ENCODE peak calls at places on chromosomes 5 and 9, in seven cellular contexts. E is activated T-cell treated with anti-CD3 and anti-CD28 coated beads for 48 hours; Z is cardiac fibroblast; N is NCI-H1092; Y is NCI-H146; O is ecto neural progenitor cell; D is CD8-positive, alpha-beta memory T cell. W is an unnamed sample.

GRCh38 chr9:91164724-91165520 is 196.8 kb downstream of the AUH start:
- DNase-seq in E (peak; percentile 77), Z (peak; percentile 94), N (no peak), Y (no peak), O (no peak), D (peak; percentile 47), W (peak; percentile 92)

GRCh38 chr9:106878943-106879916 is 16.3 kb downstream of the ZNF462 start:
- DNase-seq in E (no peak), Z (peak; percentile 96), N (peak; percentile 27), Y (peak; percentile 80), O (no peak), D (no peak), W (peak; percentile 85)

GRCh38 chr9:27085456-27085855 is 23.6 kb upstream of the TEK start:
- DNase-seq in E (no peak), Z (peak; percentile 38), N (no peak), Y (no peak), O (no peak), D (no peak), W (no peak)

GRCh38 chr5:880816-881550 is 11.6 kb downstream of the BRD9 start:
- DNase-seq in E (no peak), Z (no peak), N (no peak), Y (no peak), O (no peak), D (no peak), W (no peak)

GRCh38 chr9:16396389-16396788 is 474.1 kb downstream of the BNC2 start:
- DNase-seq in E (no peak), Z (peak; percentile 56), N (no peak), Y (no peak), O (no peak), D (no peak), W (no peak)

GRCh38 chr5:177528631-177529030 is 11.9 kb upstream of the DDX41 start:
- DNase-seq in E (no peak), Z (no peak), N (no peak), Y (no peak), O (no peak), D (no peak), W (no peak)

GRCh38 chr5:41736641-41737040 is 133.6 kb downstream of the OXCT1 start:
- DNase-seq in E (no peak), Z (no peak), N (no peak), Y (no peak), O (no peak), D (no peak), W (no peak)

GRCh38 chr5:161096591-161096990 is 244.6 kb upstream of the ATP10B start:
- DNase-seq in E (no peak), Z (no peak), N (no peak), Y (no peak), O (no peak), D (no peak), W (no peak)

GRCh38 chr9:76560481-76560891 is 101.5 kb downstream of the GCNT1 start:
- DNase-seq in E (no peak), Z (peak; percentile 86), N (no peak), Y (no peak), O (no peak), D (no peak), W (no peak)

GRCh38 chr9:18485691-18486090 is 11.7 kb downstream of the ADAMTSL1 start:
- DNase-seq in E (no peak), Z (peak; percentile 45), N (no peak), Y (no peak), O (no peak), D (no peak), W (no peak)

GRCh38 chr9:111038336-111039202 is at the start of gene LPAR1:
- DNase-seq in E (no peak), Z (peak; percentile 62), N (no peak), Y (no peak), O (peak; percentile 79), D (no peak), W (no peak)

GRCh38 chr5:176733586-176734262 is 76.6 kb upstream of the UNC5A start:
- DNase-seq in E (no peak), Z (no peak), N (no peak), Y (no peak), O (peak; percentile 33), D (no peak), W (no peak)

GRCh38 chr9:33139421-33140228 is 27.5 kb downstream of the B4GALT1 start:
- DNase-seq in E (no peak), Z (peak; percentile 97), N (no peak), Y (peak; percentile 34), O (no peak), D (no peak), W (peak; percentile 72)

GRCh38 chr9:135857371-135857786 is 50.0 kb downstream of the CAMSAP1 start:
- DNase-seq in E (no peak), Z (peak; percentile 33), N (no peak), Y (no peak), O (no peak), D (no peak), W (no peak)

GRCh38 chr9:911003-911402 is 65.5 kb upstream of the DMRT3 start:
- DNase-seq in E (no peak), Z (no peak), N (no peak), Y (no peak), O (no peak), D (no peak), W (no peak)

W was measured in HFF-Myc.